ENCODE peak calls at places on chromosome 10, in six cellular contexts. C is heart right ventricle; H is pancreas; U is CD8-positive, alpha-beta T cell; P is dorsolateral prefrontal cortex; K is lung. G is an unnamed sample.

GRCh38 chr10:13371879-13372470 is 23.9 kb upstream of the SEPHS1 start:
- DNase-seq in C (peak), H (peak), U (peak), P (peak), K (peak), G (peak)

GRCh38 chr10:89206402-89207180 is 526 bp downstream of the CH25H start:
- DNase-seq in C (peak), H (no peak), U (peak), P (peak), K (no peak), G (no peak)

GRCh38 chr10:49568235-49568634 is 29.3 kb upstream of the ERCC6 start:
- DNase-seq in C (no peak), H (no peak), U (no peak), P (no peak), K (no peak), G (peak)

GRCh38 chr10:55370021-55370420 is 569.0 kb upstream of the PCDH15 start:
- DNase-seq in C (no peak), H (no peak), U (no peak), P (no peak), K (no peak), G (no peak)

GRCh38 chr10:123945506-123945905 is 53.9 kb upstream of the CPXM2 start:
- DNase-seq in C (no peak), H (no peak), U (no peak), P (peak), K (no peak), G (no peak)

GRCh38 chr10:101273330-101273729 is 44.1 kb upstream of the LBX1 start:
- DNase-seq in C (no peak), H (no peak), U (no peak), P (no peak), K (no peak), G (no peak)

GRCh38 chr10:61463035-61463909 is 10.1 kb upstream of the TMEM26 start:
- DNase-seq in C (no peak), H (no peak), U (no peak), P (no peak), K (no peak), G (no peak)

GRCh38 chr10:34475222-34475621 is 339.9 kb downstream of the PARD3 start:
- DNase-seq in C (no peak), H (no peak), U (no peak), P (no peak), K (no peak), G (no peak)

GRCh38 chr10:13453896-13454295 is 74.9 kb downstream of the BEND7 start:
- DNase-seq in C (no peak), H (no peak), U (peak), P (no peak), K (peak), G (no peak)

GRCh38 chr10:90417056-90417455 is 440.8 kb downstream of the HTR7 start:
- DNase-seq in C (no peak), H (no peak), U (no peak), P (no peak), K (no peak), G (no peak)

GRCh38 chr10:78264361-78264760 is 230.7 kb downstream of the RPS24 start:
- DNase-seq in C (no peak), H (no peak), U (no peak), P (peak), K (no peak), G (no peak)

GRCh38 chr10:67924136-67924535 is 39.7 kb downstream of the SIRT1 start:
- DNase-seq in C (no peak), H (no peak), U (no peak), P (no peak), K (no peak), G (no peak)

GRCh38 chr10:34764347-34764991 is 50.6 kb downstream of the PARD3 start:
- DNase-seq in C (no peak), H (no peak), U (no peak), P (no peak), K (no peak), G (no peak)

GRCh38 chr10:73094986-73095478 is 1.6 kb downstream of the P4HA1 start:
- DNase-seq in C (no peak), H (no peak), U (no peak), P (no peak), K (no peak), G (no peak)

GRCh38 chr10:21092683-21093524 is 195.8 kb upstream of the NEBL start:
- DNase-seq in C (no peak), H (no peak), U (no peak), P (no peak), K (no peak), G (no peak)

GRCh38 chr10:7288060-7288690 is 122.7 kb downstream of the SFMBT2 start:
- DNase-seq in C (no peak), H (no peak), U (no peak), P (no peak), K (no peak), G (no peak)

GRCh38 chr10:588246-589165 is 101.0 kb downstream of the DIP2C start:
- DNase-seq in C (peak), H (no peak), U (no peak), P (no peak), K (no peak), G (no peak)

GRCh38 chr10:132532784-132533560 is 4.6 kb upstream of the INPP5A start:
- DNase-seq in C (no peak), H (no peak), U (no peak), P (no peak), K (no peak), G (no peak)

GRCh38 chr10:43026039-43026973 is 50.6 kb upstream of the RET start:
- DNase-seq in C (no peak), H (no peak), U (no peak), P (no peak), K (peak), G (no peak)

GRCh38 chr10:72158174-72158573 is 57.6 kb upstream of the ANAPC16 start:
- DNase-seq in C (no peak), H (no peak), U (no peak), P (peak), K (no peak), G (no peak)

GRCh38 chr10:127715782-127716378 is 21.1 kb upstream of the FOXI2 start:
- DNase-seq in C (no peak), H (no peak), U (no peak), P (no peak), K (no peak), G (no peak)

GRCh38 chr10:106802949-106803348 is 361.6 kb downstream of the SORCS1 start:
- DNase-seq in C (no peak), H (no peak), U (no peak), P (no peak), K (no peak), G (no peak)

GRCh38 chr10:69316313-69317059 is 38.2 kb downstream of the HK1 start:
- DNase-seq in C (no peak), H (no peak), U (no peak), P (no peak), K (no peak), G (no peak)

GRCh38 chr10:96996275-96996980 is 164.3 kb downstream of the LCOR start:
- DNase-seq in C (no peak), H (no peak), U (no peak), P (no peak), K (no peak), G (no peak)

DNA sequence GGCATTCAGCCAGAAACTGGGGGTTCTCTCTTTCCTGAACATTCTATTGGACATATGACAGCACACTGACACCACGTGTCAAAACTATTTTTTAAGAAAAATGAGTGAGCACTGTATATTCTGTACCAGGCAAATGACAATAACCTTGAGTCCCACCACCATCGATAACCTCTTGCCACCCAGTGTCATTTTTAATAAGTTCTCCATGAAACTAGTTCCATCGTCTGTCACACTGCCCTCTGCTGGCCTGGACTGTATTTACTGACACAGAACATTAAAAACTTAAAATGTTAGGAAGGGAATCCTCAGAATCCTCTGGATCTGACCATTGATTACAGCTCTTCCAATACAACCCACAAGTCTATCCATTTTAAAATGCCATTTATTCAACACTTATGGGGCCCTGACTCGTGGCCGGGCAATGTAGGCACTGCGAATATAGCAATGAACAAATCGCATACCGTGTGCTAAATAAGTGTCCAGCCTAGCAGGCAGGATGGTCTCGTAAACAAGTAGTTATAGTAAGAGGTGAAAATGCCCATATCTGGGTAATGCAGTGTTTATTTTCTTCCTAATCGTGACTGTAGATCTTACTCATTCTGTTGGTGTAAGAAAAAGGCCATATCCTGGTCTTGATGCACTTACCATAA is 35.9 kb upstream of the CACNB2 start:
- DNase-seq in C (peak), H (peak), U (peak), P (peak), K (peak), G (peak)
- TF ChIP-seq CTCF in C (peak), H (peak), U (peak), P (peak), K (no peak), G (peak)

GRCh38 chr10:113458944-113459343 is 93.9 kb upstream of the HABP2 start:
- DNase-seq in C (no peak), H (no peak), U (no peak), P (no peak), K (no peak), G (no peak)
- H3K4me3 ChIP-seq in C (no peak), H (no peak), U (no peak), P (no peak), K (no peak), G (no peak)

GRCh38 chr10:70448236-70448635 is 6.8 kb upstream of the NODAL start:
- DNase-seq in C (no peak), H (no peak), U (no peak), P (no peak), K (no peak), G (no peak)
- TF ChIP-seq CTCF in C (no peak), H (no peak), U (no peak), P (no peak), K (no peak), G (no peak)

DNA sequence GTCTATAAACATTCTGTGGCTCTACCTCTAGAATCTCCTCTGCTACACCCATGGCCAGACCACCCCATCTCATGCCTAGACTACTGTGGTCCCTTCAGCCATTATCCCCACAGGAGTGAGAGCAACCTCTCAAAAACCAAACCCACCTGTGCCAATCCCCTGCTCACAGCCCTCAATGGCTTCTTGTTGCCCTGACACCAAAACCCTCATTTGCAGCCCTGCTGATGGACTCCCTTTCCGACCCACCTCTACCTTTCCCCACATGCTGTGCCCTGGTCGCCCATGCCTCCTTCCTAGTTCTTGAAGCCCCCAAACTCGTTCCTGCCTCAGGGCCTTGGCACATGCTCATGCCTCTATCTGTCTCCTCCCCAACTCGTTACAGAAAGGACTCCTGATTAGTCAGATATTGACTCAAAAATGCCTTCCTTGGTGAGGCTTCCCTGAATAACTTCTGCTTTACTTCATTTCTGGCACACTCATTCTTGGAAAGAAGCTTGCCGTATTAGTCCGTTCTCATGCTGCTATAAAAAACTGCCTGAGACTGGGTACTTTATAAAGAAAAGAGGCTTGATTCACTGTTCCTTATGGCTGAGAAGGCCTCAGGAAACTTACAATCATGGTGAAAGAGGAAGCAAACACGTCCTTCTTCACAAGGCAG is 104.2 kb downstream of the TEX36 start:
- DNase-seq in C (no peak), H (no peak), U (no peak), P (no peak), K (no peak), G (no peak)
- H3K4me3 ChIP-seq in C (no peak), H (no peak), U (no peak), P (no peak), K (no peak), G (no peak)

DNA sequence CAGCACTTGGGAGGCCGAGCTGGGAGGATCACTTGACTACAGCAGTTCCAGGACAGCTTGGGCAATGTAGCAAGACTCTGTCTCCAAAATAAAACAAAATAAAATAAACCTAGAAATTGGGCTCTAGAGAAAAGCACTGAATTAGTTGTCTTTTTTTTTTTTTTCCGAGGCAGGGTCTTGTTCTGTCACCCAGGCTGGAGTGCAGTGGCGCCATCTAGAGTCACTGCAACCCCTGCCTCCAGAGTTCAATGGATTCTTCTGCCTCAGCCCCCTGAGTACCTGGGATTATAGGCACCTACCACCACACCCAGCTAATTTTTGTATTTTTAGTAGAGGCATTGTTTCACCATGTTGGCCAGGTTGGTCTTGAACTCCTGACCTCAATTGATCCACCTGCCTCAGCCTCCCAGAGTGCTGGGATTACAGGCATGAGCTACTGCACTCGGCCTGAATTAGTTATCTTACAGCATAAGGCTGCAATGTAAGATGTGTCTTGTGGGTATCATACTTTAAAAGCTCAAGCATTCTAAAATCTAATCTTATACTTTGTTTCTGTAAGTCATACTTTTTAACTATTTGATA is 12.8 kb downstream of the MEIG1 start:
- DNase-seq in C (no peak), H (no peak), U (peak), P (no peak), K (no peak), G (no peak)
- TF ChIP-seq CTCF in C (no peak), H (no peak), U (peak), P (peak), K (peak), G (peak)

GRCh38 chr10:17028843-17029580 is 100.6 kb downstream of the CUBN start:
- DNase-seq in C (no peak), H (no peak), U (no peak), P (no peak), K (no peak), G (no peak)
- H3K4me3 ChIP-seq in C (peak), H (no peak), U (peak), P (no peak), K (no peak), G (no peak)

DNA sequence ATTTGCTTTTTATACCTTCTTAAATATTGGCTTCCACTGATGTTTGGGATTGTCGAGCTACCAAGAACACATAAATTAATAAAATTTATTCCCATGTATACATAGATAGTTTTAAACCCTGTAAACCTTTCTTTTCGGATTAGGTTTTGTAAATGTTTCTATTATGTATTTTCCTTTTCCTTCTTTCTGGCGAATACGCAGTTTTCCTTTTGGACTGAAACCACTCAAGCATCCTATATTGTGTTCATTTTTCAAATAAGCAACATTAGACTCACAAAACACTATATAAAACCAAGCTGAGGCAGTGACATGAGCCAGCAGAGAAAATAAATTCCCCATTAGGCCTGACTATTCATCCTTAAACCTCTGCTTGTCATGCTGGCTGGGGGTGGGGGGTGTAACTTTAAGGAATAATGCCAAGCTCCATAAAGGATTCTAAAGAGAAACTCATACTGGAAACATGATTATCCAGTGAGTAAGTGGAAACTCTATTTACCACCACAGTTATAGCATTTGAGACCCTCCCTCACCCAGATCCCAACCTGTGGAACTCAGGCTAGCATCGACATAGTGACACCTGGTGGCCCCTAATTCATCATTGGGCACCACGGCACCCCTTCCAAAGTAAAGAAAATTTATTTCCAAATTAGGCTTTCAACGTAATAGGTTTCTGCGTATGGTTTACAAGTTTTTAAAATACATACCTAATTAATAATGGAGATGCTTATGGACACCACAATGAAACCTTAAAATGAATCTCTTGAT is 86.5 kb upstream of the CELF2 start:
- DNase-seq in C (no peak), H (no peak), U (no peak), P (no peak), K (no peak), G (no peak)
- TF ChIP-seq CTCF in C (no peak), H (no peak), U (no peak), P (no peak), K (no peak), G (no peak)

G was measured in GM12864.